ENCODE peak calls at places on chromosomes 3 and 15, in five cellular contexts. E, Q, V, I and G are unnamed samples.

GRCh38 chr3:143199998-143200909 is 80.7 kb downstream of the CHST2 start:
- DNase-seq in I (no peak), E (no peak), V (no peak), Q (peak; percentile 48), G (no peak)

GRCh38 chr3:64489361-64490044 is 198.3 kb downstream of the ADAMTS9 start:
- DNase-seq in V (no peak), E (no peak), I (peak; percentile 15), Q (peak; percentile 68), G (no peak)

GRCh38 chr3:89649431-89649830 is 542.0 kb downstream of the EPHA3 start:
- DNase-seq in Q (no peak), I (no peak), E (peak; percentile 7), V (no peak), G (no peak)

GRCh38 chr15:52677593-52677992 is 1.6 kb downstream of the ATOSA start:
- DNase-seq in Q (no peak), E (peak; percentile 4), I (no peak), V (no peak), G (no peak)

GRCh38 chr3:2657408-2657807 is 452.8 kb downstream of the IL5RA start:
- DNase-seq in E (no peak), V (no peak), Q (no peak), I (peak; percentile 32), G (no peak)

GRCh38 chr3:58260733-58261132 is 23.1 kb downstream of the ABHD6 start:
- DNase-seq in I (no peak), V (no peak), Q (peak; percentile 71), E (no peak), G (no peak)

GRCh38 chr3:188874576-188874975 is 297.2 kb upstream of the TPRG1 start:
- DNase-seq in I (no peak), V (no peak), E (no peak), Q (no peak), G (no peak)

GRCh38 chr15:68348064-68348463 is 70.5 kb downstream of the FEM1B start:
- DNase-seq in Q (no peak), V (no peak), E (no peak), I (no peak), G (peak; percentile 21)

GRCh38 chr3:138376663-138377062 is 28.3 kb downstream of the MRAS start:
- DNase-seq in V (no peak), I (no peak), Q (no peak), E (no peak), G (no peak)

GRCh38 chr3:14267976-14268375 is 89.4 kb downstream of the LSM3 start:
- DNase-seq in E (peak; percentile 53), V (no peak), Q (no peak), I (no peak), G (no peak)

GRCh38 chr3:86109434-86109833 is 881.5 kb downstream of the VGLL3 start:
- DNase-seq in E (peak; percentile 12), V (no peak), Q (no peak), I (no peak), G (no peak)

GRCh38 chr15:95127356-95127755 is 896.0 kb downstream of the MCTP2 start:
- DNase-seq in E (no peak), V (no peak), I (peak; percentile 3), Q (no peak), G (no peak)